ENCODE peak calls at places on chromosomes 11 and 22, in eight cellular contexts. K is activated CD4-positive, alpha-beta T cell treated with anti-CD3 and anti-CD28 coated beads for 24 hours; D is HT-29; R is AG10803; A is SK-N-SH; C is iPS-NIHi11; T is amygdala; M is HFF-Myc. W is an unnamed sample.

GRCh38 chr22:39939830-39940229 is 20.4 kb upstream of the TMA7B start:
- DNase-seq in T (no peak), A (no peak), D (no peak), K (no peak), R (no peak), C (no peak), M (no peak), W (no peak)

GRCh38 chr11:78641541-78641940 is 66.9 kb upstream of the NARS2 start:
- DNase-seq in C (no peak), T (no peak), A (no peak), D (no peak), K (no peak), R (peak), M (no peak), W (no peak)

GRCh38 chr11:45805305-45806071 is 539 bp downstream of the SLC35C1 start:
- DNase-seq in C (no peak), K (no peak), T (no peak), D (peak), A (no peak), M (no peak), R (peak), W (no peak)

GRCh38 chr11:61333638-61334433 is 808 bp downstream of the TKFC start:
- DNase-seq in D (no peak), C (no peak), M (no peak), T (no peak), A (peak), R (no peak), K (no peak), W (no peak)

GRCh38 chr22:46070722-46071450 is 79.4 kb upstream of the PPARA start:
- DNase-seq in T (peak), C (peak), M (no peak), K (peak), R (peak), A (peak), D (peak), W (no peak)

GRCh38 chr11:96752221-96752620 is 362.4 kb downstream of the JRKL start:
- DNase-seq in R (peak), T (no peak), K (no peak), D (no peak), C (no peak), M (no peak), A (no peak), W (no peak)

GRCh38 chr11:116641561-116642045 is 131.2 kb downstream of the BUD13 start:
- DNase-seq in R (peak), T (no peak), C (peak), K (peak), D (peak), A (peak), M (no peak), W (peak)

GRCh38 chr11:1033016-1033798 is 3.3 kb downstream of the MUC6 start:
- DNase-seq in R (no peak), C (no peak), A (no peak), T (no peak), K (no peak), D (no peak), M (no peak), W (no peak)

GRCh38 chr22:49360746-49361145 is 466.9 kb downstream of the BRD1 start:
- DNase-seq in D (no peak), C (no peak), T (no peak), A (no peak), K (no peak), R (no peak), M (no peak), W (no peak)

GRCh38 chr22:49767355-49768062 is 60.2 kb downstream of the BRD1 start:
- DNase-seq in R (peak), A (peak), T (no peak), K (no peak), C (peak), M (peak), D (peak), W (no peak)

GRCh38 chr22:21738966-21739365 is 3.4 kb upstream of the YPEL1 start:
- DNase-seq in K (no peak), T (no peak), R (no peak), M (no peak), A (no peak), D (no peak), C (no peak), W (no peak)

GRCh38 chr11:35177370-35177769 is 38.4 kb downstream of the CD44 start:
- DNase-seq in M (no peak), K (no peak), R (no peak), C (no peak), T (no peak), D (no peak), A (no peak), W (no peak)

GRCh38 chr11:1749787-1750351 is 526 bp downstream of the IFITM10 start:
- DNase-seq in M (no peak), T (no peak), A (no peak), K (no peak), D (no peak), R (peak), C (no peak), W (no peak)

GRCh38 chr11:69638941-69639681 is 1.8 kb upstream of the CCND1 start:
- DNase-seq in K (no peak), D (peak), C (peak), T (no peak), A (peak), M (peak), R (peak), W (peak)